ENCODE peak calls at places on chromosomes 11 and 22, in nine cellular contexts. One of them, this sample, is unnamed.
A peak's percentile ranks its signal among the peaks of the same experiment; 100 is the strongest.

GRCh38 chr11:533586-534196 is 1.7 kb downstream of the HRAS start:
- DNase-seq in brain microvascular endothelial cell: no peak
- DNase-seq in hypothalamus: no peak
- DNase-seq in stimulated activated CD4-positive, alpha-beta T cell treated with anti-CD3 and anti-CD28 coated beads, Interleukin-4, amount 100 ng/mL, for 48 hours: no peak
- DNase-seq in posterior cingulate gyrus: no peak
- DNase-seq in NCI-H748 treated with DMSO at 0.1 percent for 48 hours: no peak
- DNase-seq in fibroblast of mammary gland: no peak
- DNase-seq in neuronal stem cell: no peak
- DNase-seq in left ventricle myocardium inferior: no peak
- DNase-seq in this sample: no peak

GRCh38 chr22:42682113-42682851 is 33.1 kb upstream of the CYB5R3 start:
- DNase-seq in fibroblast of mammary gland: no peak
- DNase-seq in neuronal stem cell: no peak
- DNase-seq in brain microvascular endothelial cell: no peak
- DNase-seq in left ventricle myocardium inferior: no peak
- DNase-seq in posterior cingulate gyrus: no peak
- DNase-seq in stimulated activated CD4-positive, alpha-beta T cell treated with anti-CD3 and anti-CD28 coated beads, Interleukin-4, amount 100 ng/mL, for 48 hours: no peak
- DNase-seq in hypothalamus: no peak
- DNase-seq in NCI-H748 treated with DMSO at 0.1 percent for 48 hours: no peak
- DNase-seq in this sample: no peak

GRCh38 chr22:33806191-33806590 is 114.1 kb downstream of the LARGE1 start:
- DNase-seq in NCI-H748 treated with DMSO at 0.1 percent for 48 hours: no peak
- DNase-seq in brain microvascular endothelial cell: no peak
- DNase-seq in hypothalamus: no peak
- DNase-seq in fibroblast of mammary gland: no peak
- DNase-seq in stimulated activated CD4-positive, alpha-beta T cell treated with anti-CD3 and anti-CD28 coated beads, Interleukin-4, amount 100 ng/mL, for 48 hours: no peak
- DNase-seq in left ventricle myocardium inferior: no peak
- DNase-seq in posterior cingulate gyrus: no peak
- DNase-seq in neuronal stem cell: no peak
- DNase-seq in this sample: no peak

GRCh38 chr22:45537734-45538181 is 35.1 kb downstream of the FBLN1 start:
- DNase-seq in fibroblast of mammary gland: peak; percentile 84
- DNase-seq in neuronal stem cell: no peak
- DNase-seq in left ventricle myocardium inferior: peak; percentile 46
- DNase-seq in hypothalamus: peak; percentile 52
- DNase-seq in stimulated activated CD4-positive, alpha-beta T cell treated with anti-CD3 and anti-CD28 coated beads, Interleukin-4, amount 100 ng/mL, for 48 hours: no peak
- DNase-seq in NCI-H748 treated with DMSO at 0.1 percent for 48 hours: peak; percentile 50
- DNase-seq in posterior cingulate gyrus: peak; percentile 47
- DNase-seq in brain microvascular endothelial cell: peak; percentile 66
- DNase-seq in this sample: no peak

GRCh38 chr11:83192846-83193245 is 666 bp upstream of the ANKRD42 start:
- DNase-seq in left ventricle myocardium inferior: no peak
- DNase-seq in neuronal stem cell: no peak
- DNase-seq in hypothalamus: no peak
- DNase-seq in posterior cingulate gyrus: no peak
- DNase-seq in stimulated activated CD4-positive, alpha-beta T cell treated with anti-CD3 and anti-CD28 coated beads, Interleukin-4, amount 100 ng/mL, for 48 hours: no peak
- DNase-seq in fibroblast of mammary gland: no peak
- DNase-seq in brain microvascular endothelial cell: no peak
- DNase-seq in NCI-H748 treated with DMSO at 0.1 percent for 48 hours: no peak
- DNase-seq in this sample: no peak

GRCh38 chr11:76857776-76858461 is 2.8 kb upstream of the ACER3 start:
- DNase-seq in NCI-H748 treated with DMSO at 0.1 percent for 48 hours: no peak
- DNase-seq in fibroblast of mammary gland: no peak
- DNase-seq in posterior cingulate gyrus: no peak
- DNase-seq in stimulated activated CD4-positive, alpha-beta T cell treated with anti-CD3 and anti-CD28 coated beads, Interleukin-4, amount 100 ng/mL, for 48 hours: no peak
- DNase-seq in hypothalamus: no peak
- DNase-seq in left ventricle myocardium inferior: no peak
- DNase-seq in brain microvascular endothelial cell: no peak
- DNase-seq in neuronal stem cell: no peak
- DNase-seq in this sample: no peak

GRCh38 chr11:82899191-82899820 is 924 bp downstream of the PRCP start:
- DNase-seq in stimulated activated CD4-positive, alpha-beta T cell treated with anti-CD3 and anti-CD28 coated beads, Interleukin-4, amount 100 ng/mL, for 48 hours: no peak
- DNase-seq in posterior cingulate gyrus: no peak
- DNase-seq in hypothalamus: no peak
- DNase-seq in fibroblast of mammary gland: no peak
- DNase-seq in left ventricle myocardium inferior: no peak
- DNase-seq in NCI-H748 treated with DMSO at 0.1 percent for 48 hours: no peak
- DNase-seq in neuronal stem cell: no peak
- DNase-seq in brain microvascular endothelial cell: no peak
- DNase-seq in this sample: no peak

GRCh38 chr11:73321342-73322110 is 13.4 kb downstream of the ARHGEF17 start:
- DNase-seq in left ventricle myocardium inferior: peak; percentile 75
- DNase-seq in neuronal stem cell: no peak
- DNase-seq in NCI-H748 treated with DMSO at 0.1 percent for 48 hours: no peak
- DNase-seq in fibroblast of mammary gland: no peak
- DNase-seq in posterior cingulate gyrus: no peak
- DNase-seq in brain microvascular endothelial cell: peak; percentile 54
- DNase-seq in hypothalamus: no peak
- DNase-seq in stimulated activated CD4-positive, alpha-beta T cell treated with anti-CD3 and anti-CD28 coated beads, Interleukin-4, amount 100 ng/mL, for 48 hours: no peak
- DNase-seq in this sample: no peak

GRCh38 chr11:62025429-62026105 is 58.1 kb upstream of the FTH1 start:
- DNase-seq in brain microvascular endothelial cell: peak; percentile 91
- DNase-seq in hypothalamus: no peak
- DNase-seq in stimulated activated CD4-positive, alpha-beta T cell treated with anti-CD3 and anti-CD28 coated beads, Interleukin-4, amount 100 ng/mL, for 48 hours: peak; percentile 32
- DNase-seq in left ventricle myocardium inferior: peak; percentile 48
- DNase-seq in neuronal stem cell: no peak
- DNase-seq in posterior cingulate gyrus: no peak
- DNase-seq in fibroblast of mammary gland: peak; percentile 97
- DNase-seq in NCI-H748 treated with DMSO at 0.1 percent for 48 hours: no peak
- DNase-seq in this sample: no peak

GRCh38 chr11:130638048-130638447 is 189.6 kb downstream of the ADAMTS15 start:
- DNase-seq in posterior cingulate gyrus: no peak
- DNase-seq in stimulated activated CD4-positive, alpha-beta T cell treated with anti-CD3 and anti-CD28 coated beads, Interleukin-4, amount 100 ng/mL, for 48 hours: no peak
- DNase-seq in brain microvascular endothelial cell: no peak
- DNase-seq in neuronal stem cell: no peak
- DNase-seq in hypothalamus: no peak
- DNase-seq in NCI-H748 treated with DMSO at 0.1 percent for 48 hours: no peak
- DNase-seq in fibroblast of mammary gland: no peak
- DNase-seq in left ventricle myocardium inferior: no peak
- DNase-seq in this sample: no peak

GRCh38 chr11:114086394-114086793 is 26.9 kb downstream of the ZBTB16 start:
- DNase-seq in posterior cingulate gyrus: no peak
- DNase-seq in left ventricle myocardium inferior: no peak
- DNase-seq in fibroblast of mammary gland: no peak
- DNase-seq in neuronal stem cell: no peak
- DNase-seq in brain microvascular endothelial cell: no peak
- DNase-seq in NCI-H748 treated with DMSO at 0.1 percent for 48 hours: no peak
- DNase-seq in hypothalamus: no peak
- DNase-seq in stimulated activated CD4-positive, alpha-beta T cell treated with anti-CD3 and anti-CD28 coated beads, Interleukin-4, amount 100 ng/mL, for 48 hours: no peak
- DNase-seq in this sample: no peak

GRCh38 chr11:67627394-67627787 is 2.3 kb downstream of the NUDT8 start:
- DNase-seq in left ventricle myocardium inferior: no peak
- DNase-seq in posterior cingulate gyrus: no peak
- DNase-seq in stimulated activated CD4-positive, alpha-beta T cell treated with anti-CD3 and anti-CD28 coated beads, Interleukin-4, amount 100 ng/mL, for 48 hours: no peak
- DNase-seq in fibroblast of mammary gland: no peak
- DNase-seq in brain microvascular endothelial cell: no peak
- DNase-seq in hypothalamus: no peak
- DNase-seq in neuronal stem cell: no peak
- DNase-seq in NCI-H748 treated with DMSO at 0.1 percent for 48 hours: no peak
- DNase-seq in this sample: no peak

GRCh38 chr22:41526802-41527799 is 17.2 kb downstream of the POLR3H start:
- DNase-seq in neuronal stem cell: no peak
- DNase-seq in left ventricle myocardium inferior: peak; percentile 50
- DNase-seq in hypothalamus: no peak
- DNase-seq in brain microvascular endothelial cell: no peak
- DNase-seq in posterior cingulate gyrus: peak; percentile 75
- DNase-seq in fibroblast of mammary gland: peak; percentile 47
- DNase-seq in stimulated activated CD4-positive, alpha-beta T cell treated with anti-CD3 and anti-CD28 coated beads, Interleukin-4, amount 100 ng/mL, for 48 hours: peak; percentile 49
- DNase-seq in NCI-H748 treated with DMSO at 0.1 percent for 48 hours: no peak
- DNase-seq in this sample: no peak

This sample was measured in NCI-H1048.